ENCODE peak calls at places on chromosomes 4 and X, in nine cellular contexts. One of them, this sample, is unnamed.

GRCh38 chrX:20266810-20267598 is at the start of gene RPS6KA3:
- DNase-seq in AG09309: no peak
- DNase-seq in pancreas: peak
- DNase-seq in PC-3: peak
- DNase-seq in cardiac fibroblast: peak
- DNase-seq in colonic mucosa: peak
- DNase-seq in WERI-Rb-1: peak
- DNase-seq in astrocyte of the spinal cord: peak
- DNase-seq in GM23248: peak
- DNase-seq in this sample: peak

GRCh38 chr4:53614616-53615015 is 23.3 kb upstream of the LNX1 start:
- DNase-seq in AG09309: no peak
- DNase-seq in pancreas: no peak
- DNase-seq in PC-3: peak
- DNase-seq in cardiac fibroblast: no peak
- DNase-seq in colonic mucosa: no peak
- DNase-seq in WERI-Rb-1: no peak
- DNase-seq in astrocyte of the spinal cord: no peak
- DNase-seq in GM23248: peak
- DNase-seq in this sample: no peak

GRCh38 chrX:7314425-7314824 is 166.5 kb upstream of the PUDP start:
- DNase-seq in AG09309: no peak
- DNase-seq in pancreas: no peak
- DNase-seq in PC-3: no peak
- DNase-seq in cardiac fibroblast: no peak
- DNase-seq in colonic mucosa: no peak
- DNase-seq in WERI-Rb-1: no peak
- DNase-seq in astrocyte of the spinal cord: no peak
- DNase-seq in GM23248: no peak
- DNase-seq in this sample: no peak

GRCh38 chr4:125849869-125850268 is 535.1 kb downstream of the FAT4 start:
- DNase-seq in AG09309: peak
- DNase-seq in pancreas: no peak
- DNase-seq in PC-3: peak
- DNase-seq in cardiac fibroblast: peak
- DNase-seq in colonic mucosa: no peak
- DNase-seq in WERI-Rb-1: no peak
- DNase-seq in astrocyte of the spinal cord: peak
- DNase-seq in GM23248: peak
- DNase-seq in this sample: peak

GRCh38 chrX:107826286-107827136 is 845 bp downstream of the MID2 start:
- DNase-seq in AG09309: no peak
- DNase-seq in pancreas: peak
- DNase-seq in PC-3: peak
- DNase-seq in cardiac fibroblast: peak
- DNase-seq in colonic mucosa: peak
- DNase-seq in WERI-Rb-1: peak
- DNase-seq in astrocyte of the spinal cord: peak
- DNase-seq in GM23248: peak
- DNase-seq in this sample: peak

GRCh38 chr4:123301942-123302341 is 94.7 kb upstream of the SPRY1 start:
- DNase-seq in AG09309: no peak
- DNase-seq in pancreas: no peak
- DNase-seq in PC-3: no peak
- DNase-seq in cardiac fibroblast: no peak
- DNase-seq in colonic mucosa: no peak
- DNase-seq in WERI-Rb-1: no peak
- DNase-seq in astrocyte of the spinal cord: no peak
- DNase-seq in GM23248: no peak
- DNase-seq in this sample: no peak

GRCh38 chr4:3415471-3416141 is 26.2 kb upstream of the HGFAC start:
- DNase-seq in AG09309: no peak
- DNase-seq in pancreas: no peak
- DNase-seq in PC-3: no peak
- DNase-seq in cardiac fibroblast: no peak
- DNase-seq in colonic mucosa: no peak
- DNase-seq in WERI-Rb-1: peak
- DNase-seq in astrocyte of the spinal cord: no peak
- DNase-seq in GM23248: no peak
- DNase-seq in this sample: no peak

GRCh38 chr4:168637872-168638756 is 141.3 kb downstream of the PALLD start:
- DNase-seq in AG09309: no peak
- DNase-seq in pancreas: no peak
- DNase-seq in PC-3: no peak
- DNase-seq in cardiac fibroblast: peak
- DNase-seq in colonic mucosa: no peak
- DNase-seq in WERI-Rb-1: no peak
- DNase-seq in astrocyte of the spinal cord: peak
- DNase-seq in GM23248: peak
- DNase-seq in this sample: peak

GRCh38 chrX:40146471-40147398 is 49.0 kb upstream of the BCOR start:
- DNase-seq in AG09309: no peak
- DNase-seq in pancreas: peak
- DNase-seq in PC-3: peak
- DNase-seq in cardiac fibroblast: peak
- DNase-seq in colonic mucosa: peak
- DNase-seq in WERI-Rb-1: no peak
- DNase-seq in astrocyte of the spinal cord: no peak
- DNase-seq in GM23248: peak
- DNase-seq in this sample: no peak

GRCh38 chrX:110394653-110395052 is 36.0 kb downstream of the RTL9 start:
- DNase-seq in AG09309: no peak
- DNase-seq in pancreas: no peak
- DNase-seq in PC-3: peak
- DNase-seq in cardiac fibroblast: no peak
- DNase-seq in colonic mucosa: no peak
- DNase-seq in WERI-Rb-1: no peak
- DNase-seq in astrocyte of the spinal cord: peak
- DNase-seq in GM23248: peak
- DNase-seq in this sample: peak

DNA sequence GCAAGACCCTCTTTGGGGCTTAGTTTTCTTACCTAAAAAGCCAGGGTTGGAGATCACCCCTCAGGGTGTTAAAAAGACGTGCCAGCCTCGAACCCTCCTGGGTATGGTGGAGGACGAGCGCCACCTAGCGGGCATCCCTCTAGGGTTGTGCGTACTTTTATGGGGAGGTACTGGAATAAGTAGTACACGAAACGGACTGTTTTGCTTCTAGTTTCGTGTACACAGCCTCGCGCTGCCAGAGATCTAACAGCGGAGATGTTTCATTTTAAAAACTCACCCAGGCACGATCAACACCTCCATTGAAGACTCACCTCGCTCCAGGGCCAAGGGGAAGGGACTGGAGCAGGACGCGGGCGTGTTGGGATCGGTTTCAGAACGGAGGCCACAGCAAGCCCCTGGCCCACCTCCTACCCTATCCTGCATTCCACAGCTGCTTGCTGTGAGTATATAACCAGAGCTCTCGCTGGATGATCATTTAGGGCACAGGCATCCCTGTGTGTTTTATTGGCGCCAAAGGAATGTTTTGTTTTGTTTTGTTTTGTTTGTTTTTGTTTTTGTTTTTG is 4.8 kb upstream of the NKX3-2 start:
- DNase-seq in AG09309: peak
- DNase-seq in pancreas: peak
- DNase-seq in PC-3: peak
- DNase-seq in cardiac fibroblast: peak
- DNase-seq in colonic mucosa: peak
- DNase-seq in WERI-Rb-1: peak
- DNase-seq in astrocyte of the spinal cord: peak
- DNase-seq in GM23248: peak
- DNase-seq in this sample: peak
- H3K4me3 ChIP-seq in AG09309: peak
- H3K4me3 ChIP-seq in pancreas: no peak
- H3K4me3 ChIP-seq in PC-3: peak
- H3K4me3 ChIP-seq in cardiac fibroblast: peak
- H3K4me3 ChIP-seq in colonic mucosa: peak
- H3K4me3 ChIP-seq in WERI-Rb-1: peak
- H3K4me3 ChIP-seq in astrocyte of the spinal cord: peak
- H3K4me3 ChIP-seq in GM23248: peak
- H3K4me3 ChIP-seq in this sample: peak

GRCh38 chr4:146347822-146348221 is 133.5 kb downstream of the REELD1 start:
- DNase-seq in AG09309: no peak
- DNase-seq in pancreas: no peak
- DNase-seq in PC-3: no peak
- DNase-seq in cardiac fibroblast: no peak
- DNase-seq in colonic mucosa: no peak
- DNase-seq in WERI-Rb-1: no peak
- DNase-seq in astrocyte of the spinal cord: no peak
- DNase-seq in GM23248: no peak
- DNase-seq in this sample: no peak

GRCh38 chr4:146346276-146346675 is 131.9 kb downstream of the REELD1 start:
- DNase-seq in AG09309: no peak
- DNase-seq in pancreas: no peak
- DNase-seq in PC-3: no peak
- DNase-seq in cardiac fibroblast: no peak
- DNase-seq in colonic mucosa: no peak
- DNase-seq in WERI-Rb-1: no peak
- DNase-seq in astrocyte of the spinal cord: no peak
- DNase-seq in GM23248: no peak
- DNase-seq in this sample: no peak

GRCh38 chr4:146343776-146344175 is 129.4 kb downstream of the REELD1 start:
- DNase-seq in AG09309: no peak
- DNase-seq in pancreas: no peak
- DNase-seq in PC-3: peak
- DNase-seq in cardiac fibroblast: no peak
- DNase-seq in colonic mucosa: no peak
- DNase-seq in WERI-Rb-1: no peak
- DNase-seq in astrocyte of the spinal cord: no peak
- DNase-seq in GM23248: no peak
- DNase-seq in this sample: no peak

DNA sequence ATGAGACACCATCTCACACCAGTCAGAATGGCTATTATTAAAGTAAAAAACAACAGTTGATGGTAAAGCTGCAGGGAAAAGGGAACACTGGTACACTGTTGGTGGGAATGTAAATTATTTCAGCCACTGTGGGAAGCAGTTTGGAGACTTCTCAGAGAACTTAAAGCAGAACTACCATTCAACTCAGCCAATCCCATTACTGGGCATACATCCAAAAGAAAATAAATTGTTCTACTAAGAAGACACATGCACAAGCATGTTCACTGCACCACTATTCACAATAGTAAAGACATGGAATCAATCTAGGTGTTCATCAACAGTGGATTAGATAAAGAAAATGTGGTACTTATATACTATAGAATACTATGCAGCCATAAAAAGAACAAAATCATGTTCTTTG is 135.0 kb downstream of the REELD1 start:
- DNase-seq in AG09309: no peak
- DNase-seq in pancreas: no peak
- DNase-seq in PC-3: no peak
- DNase-seq in cardiac fibroblast: no peak
- DNase-seq in colonic mucosa: no peak
- DNase-seq in WERI-Rb-1: no peak
- DNase-seq in astrocyte of the spinal cord: no peak
- DNase-seq in GM23248: no peak
- DNase-seq in this sample: no peak
- H3K4me3 ChIP-seq in AG09309: no peak
- H3K4me3 ChIP-seq in pancreas: no peak
- H3K4me3 ChIP-seq in PC-3: no peak
- H3K4me3 ChIP-seq in cardiac fibroblast: no peak
- H3K4me3 ChIP-seq in colonic mucosa: no peak
- H3K4me3 ChIP-seq in WERI-Rb-1: no peak
- H3K4me3 ChIP-seq in astrocyte of the spinal cord: no peak
- H3K4me3 ChIP-seq in GM23248: no peak
- H3K4me3 ChIP-seq in this sample: no peak

GRCh38 chr4:44722001-44722400 is 4.4 kb downstream of the GNPDA2 start:
- DNase-seq in AG09309: no peak
- DNase-seq in pancreas: no peak
- DNase-seq in PC-3: no peak
- DNase-seq in cardiac fibroblast: no peak
- DNase-seq in colonic mucosa: no peak
- DNase-seq in WERI-Rb-1: no peak
- DNase-seq in astrocyte of the spinal cord: no peak
- DNase-seq in GM23248: no peak
- DNase-seq in this sample: no peak

GRCh38 chr4:44725861-44726820 is at the start of gene GNPDA2:
- DNase-seq in AG09309: peak
- DNase-seq in pancreas: peak
- DNase-seq in PC-3: peak
- DNase-seq in cardiac fibroblast: peak
- DNase-seq in colonic mucosa: peak
- DNase-seq in WERI-Rb-1: peak
- DNase-seq in astrocyte of the spinal cord: peak
- DNase-seq in GM23248: peak
- DNase-seq in this sample: peak

GRCh38 chr4:44725166-44725565 is 1.2 kb downstream of the GNPDA2 start:
- DNase-seq in AG09309: no peak
- DNase-seq in pancreas: no peak
- DNase-seq in PC-3: no peak
- DNase-seq in cardiac fibroblast: no peak
- DNase-seq in colonic mucosa: no peak
- DNase-seq in WERI-Rb-1: no peak
- DNase-seq in astrocyte of the spinal cord: peak
- DNase-seq in GM23248: peak
- DNase-seq in this sample: peak

GRCh38 chr4:44727471-44727870 is 1.1 kb upstream of the GNPDA2 start:
- DNase-seq in AG09309: no peak
- DNase-seq in pancreas: no peak
- DNase-seq in PC-3: no peak
- DNase-seq in cardiac fibroblast: no peak
- DNase-seq in colonic mucosa: no peak
- DNase-seq in WERI-Rb-1: no peak
- DNase-seq in astrocyte of the spinal cord: no peak
- DNase-seq in GM23248: no peak
- DNase-seq in this sample: no peak
- H3K4me3 ChIP-seq in AG09309: no peak
- H3K4me3 ChIP-seq in pancreas: no peak
- H3K4me3 ChIP-seq in PC-3: peak
- H3K4me3 ChIP-seq in cardiac fibroblast: no peak
- H3K4me3 ChIP-seq in colonic mucosa: no peak
- H3K4me3 ChIP-seq in WERI-Rb-1: no peak
- H3K4me3 ChIP-seq in astrocyte of the spinal cord: no peak
- H3K4me3 ChIP-seq in GM23248: peak
- H3K4me3 ChIP-seq in this sample: no peak

DNA sequence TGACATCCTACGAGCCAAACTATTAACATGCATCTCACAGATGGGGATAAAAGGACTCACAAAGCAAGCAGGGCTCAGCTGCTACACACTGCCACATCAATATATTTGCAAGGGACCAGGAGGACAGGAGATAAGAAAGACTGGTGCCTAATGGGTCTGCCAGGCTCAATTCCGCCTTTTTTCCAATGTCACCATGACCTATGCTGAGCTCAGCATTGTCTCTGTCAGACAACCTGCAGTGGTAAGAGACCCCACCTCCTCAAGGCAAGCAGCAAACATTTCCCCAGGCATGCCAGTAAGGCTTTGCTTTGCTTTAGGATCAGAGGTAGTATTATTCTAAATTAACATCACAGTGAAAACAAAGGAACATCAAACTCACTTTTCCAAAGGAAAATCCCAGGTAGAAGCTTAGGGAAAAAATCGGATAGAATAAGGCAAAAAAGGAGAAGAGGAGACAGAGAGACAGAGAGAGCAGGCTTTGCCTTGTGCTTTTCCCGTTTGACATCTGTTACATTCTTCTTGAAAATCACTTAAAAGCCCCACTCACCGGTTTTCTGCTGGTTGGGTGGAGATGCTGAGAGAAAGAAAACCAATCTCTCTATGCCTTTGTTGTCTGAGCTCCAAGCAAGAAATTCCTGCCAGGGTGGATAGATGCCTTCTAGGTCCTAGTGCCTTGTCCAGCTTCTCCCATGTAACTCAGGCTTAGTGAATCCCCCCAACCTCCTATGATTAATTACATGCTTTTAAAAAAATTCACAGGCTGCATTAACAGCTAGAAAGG is at the start of gene DCX:
- DNase-seq in AG09309: no peak
- DNase-seq in pancreas: no peak
- DNase-seq in PC-3: no peak
- DNase-seq in cardiac fibroblast: no peak
- DNase-seq in colonic mucosa: no peak
- DNase-seq in WERI-Rb-1: no peak
- DNase-seq in astrocyte of the spinal cord: no peak
- DNase-seq in GM23248: no peak
- DNase-seq in this sample: no peak
- H3K4me3 ChIP-seq in AG09309: no peak
- H3K4me3 ChIP-seq in pancreas: no peak
- H3K4me3 ChIP-seq in PC-3: no peak
- H3K4me3 ChIP-seq in cardiac fibroblast: no peak
- H3K4me3 ChIP-seq in colonic mucosa: no peak
- H3K4me3 ChIP-seq in WERI-Rb-1: peak
- H3K4me3 ChIP-seq in astrocyte of the spinal cord: no peak
- H3K4me3 ChIP-seq in GM23248: no peak
- H3K4me3 ChIP-seq in this sample: no peak

This sample was measured in AG10803.